ENCODE peak calls at places on chromosome 17, in five cellular contexts. C is right cardiac atrium, P is caudate nucleus, A is WTC11, M is fibroblast of pulmonary artery. G is an unnamed sample.

GRCh38 chr17:75785016-75785769 is 587 bp downstream of the UNK start:
- DNase-seq in C (peak; percentile 95), P (peak; percentile 88), A (peak; percentile 87), M (peak; percentile 95), G (peak; percentile 86)

GRCh38 chr17:79263191-79263590 is 188.6 kb downstream of the ENGASE start:
- DNase-seq in C (no peak), P (no peak), A (no peak), M (no peak), G (no peak)

GRCh38 chr17:11304568-11304967 is 63.6 kb downstream of the SHISA6 start:
- DNase-seq in C (peak; percentile 50), P (no peak), A (no peak), M (no peak), G (no peak)

GRCh38 chr17:41049110-41049509 is 2.0 kb upstream of the KRTAP2-1 start:
- DNase-seq in C (no peak), P (no peak), A (no peak), M (peak; percentile 17), G (no peak)

GRCh38 chr17:77772899-77773358 is 185.6 kb upstream of the TNRC6C start:
- DNase-seq in C (no peak), P (no peak), A (no peak), M (no peak), G (no peak)

GRCh38 chr17:74698069-74698468 is 14.7 kb downstream of the CD300LF start:
- DNase-seq in C (no peak), P (no peak), A (no peak), M (no peak), G (no peak)

GRCh38 chr17:28969706-28970393 is 18.5 kb upstream of the PHF12 start:
- DNase-seq in C (peak; percentile 31), P (no peak), A (no peak), M (no peak), G (no peak)

GRCh38 chr17:80959330-80960036 is 32.2 kb upstream of the CHMP6 start:
- DNase-seq in C (peak; percentile 96), P (peak; percentile 59), A (no peak), M (peak; percentile 49), G (peak; percentile 45)

GRCh38 chr17:82435601-82436583 is 14.7 kb downstream of the CYBC1 start:
- DNase-seq in C (peak; percentile 53), P (no peak), A (no peak), M (no peak), G (no peak)

GRCh38 chr17:45438931-45439610 is 6.4 kb upstream of the ARHGAP27 start:
- DNase-seq in C (no peak), P (peak; percentile 37), A (no peak), M (no peak), G (no peak)

G was measured in anterior cingulate cortex.